ENCODE peak calls at places on chromosomes 3 and 15, in seven cellular contexts. K is NCI-H524 treated with DMSO at 0.1 percent for 48 hours, B is left colon, Q is NCI-H226, U is NAMALWA, G is ecto neural progenitor cell, P is anterior cingulate cortex. Z is an unnamed sample.

GRCh38 chr15:39247574-39247973 is 333.3 kb upstream of the THBS1 start:
- DNase-seq in K (no peak), B (no peak), Q (no peak), U (no peak), G (no peak), P (no peak), Z (no peak)

GRCh38 chr3:194489736-194490612 is 3.2 kb upstream of the ATP13A3 start:
- DNase-seq in K (no peak), B (no peak), Q (peak), U (peak), G (no peak), P (no peak), Z (no peak)

GRCh38 chr15:99247063-99247462 is 2.3 kb downstream of the TTC23 start:
- DNase-seq in K (no peak), B (no peak), Q (no peak), U (no peak), G (no peak), P (no peak), Z (no peak)

GRCh38 chr3:142027713-142028112 is 121.6 kb downstream of the TFDP2 start:
- DNase-seq in K (no peak), B (peak), Q (no peak), U (peak), G (no peak), P (no peak), Z (no peak)

GRCh38 chr3:150738688-150739087 is 24.3 kb downstream of the SIAH2 start:
- DNase-seq in K (no peak), B (no peak), Q (peak), U (peak), G (no peak), P (no peak), Z (no peak)

GRCh38 chr3:105253225-105253624 is 113.5 kb upstream of the ALCAM start:
- DNase-seq in K (peak), B (no peak), Q (no peak), U (no peak), G (no peak), P (no peak), Z (no peak)

GRCh38 chr15:73631915-73632669 is 1.1 kb downstream of the NPTN start:
- DNase-seq in K (no peak), B (peak), Q (no peak), U (peak), G (peak), P (peak), Z (no peak)

GRCh38 chr3:31010491-31010890 is 116.0 kb upstream of the GADL1 start:
- DNase-seq in K (no peak), B (no peak), Q (no peak), U (no peak), G (no peak), P (no peak), Z (no peak)

GRCh38 chr3:161559177-161559998 is 62.8 kb downstream of the OTOL1 start:
- DNase-seq in K (peak), B (no peak), Q (peak), U (peak), G (no peak), P (no peak), Z (peak)

GRCh38 chr15:38002883-38003477 is 68.5 kb downstream of the TMCO5A start:
- DNase-seq in K (no peak), B (peak), Q (no peak), U (peak), G (peak), P (no peak), Z (no peak)

GRCh38 chr3:133881987-133882825 is 13.5 kb downstream of the RAB6B start:
- DNase-seq in K (no peak), B (no peak), Q (no peak), U (no peak), G (no peak), P (no peak), Z (no peak)